ENCODE peak calls at places on chromosome 1, in six cellular contexts. Y is fibroblast of lung; L is GM12892; O is activated T-cell treated with anti-CD3 and anti-CD28 coated beads, Interleukin-2, amount 50 U/mL, for 4 hours; M is astrocyte of the spinal cord; J is progenitor cell of endocrine pancreas. Z is an unnamed sample.

GRCh38 chr1:92273039-92273438 is 25.7 kb downstream of the GLMN start:
- DNase-seq in Y (no peak), L (no peak), O (no peak), M (no peak), J (no peak), Z (no peak)

GRCh38 chr1:38028105-38028591 is 15.6 kb downstream of the UTP11 start:
- DNase-seq in Y (no peak), L (peak), O (no peak), M (no peak), J (no peak), Z (no peak)

GRCh38 chr1:13583592-13583963 is at the start of gene PDPN:
- DNase-seq in Y (peak), L (no peak), O (no peak), M (peak), J (peak), Z (no peak)

GRCh38 chr1:14303011-14303410 is 295.5 kb upstream of the KAZN start:
- DNase-seq in Y (no peak), L (no peak), O (no peak), M (no peak), J (no peak), Z (no peak)

GRCh38 chr1:192812420-192813209 is 3.8 kb downstream of the RGS2 start:
- DNase-seq in Y (peak), L (no peak), O (no peak), M (no peak), J (no peak), Z (no peak)

GRCh38 chr1:153040950-153041631 is at the start of gene SPRR2D:
- DNase-seq in Y (no peak), L (no peak), O (no peak), M (no peak), J (no peak), Z (no peak)

GRCh38 chr1:111267801-111268508 is 22.7 kb upstream of the CHIA start:
- DNase-seq in Y (no peak), L (no peak), O (no peak), M (no peak), J (no peak), Z (no peak)

GRCh38 chr1:223156343-223156742 is 13.3 kb upstream of the TLR5 start:
- DNase-seq in Y (no peak), L (no peak), O (no peak), M (no peak), J (no peak), Z (no peak)

GRCh38 chr1:202639500-202639899 is 70.8 kb downstream of the SYT2 start:
- DNase-seq in Y (peak), L (no peak), O (no peak), M (peak), J (no peak), Z (no peak)

GRCh38 chr1:8397511-8397910 is 79.6 kb downstream of the SLC45A1 start:
- DNase-seq in Y (no peak), L (no peak), O (no peak), M (no peak), J (no peak), Z (no peak)

GRCh38 chr1:114979278-114979891 is 50.2 kb upstream of the TSHB start:
- DNase-seq in Y (peak), L (no peak), O (peak), M (peak), J (peak), Z (no peak)

GRCh38 chr1:183212870-183213269 is 26.8 kb downstream of the LAMC2 start:
- DNase-seq in Y (no peak), L (no peak), O (no peak), M (no peak), J (no peak), Z (no peak)

Z was measured in T47D.